ENCODE peak calls at places on chromosome 5, in four cellular contexts. K is K562, Q is H1, X is HepG2. F is an unnamed sample.

GRCh38 chr5:142857405-142857804 is 87.2 kb downstream of the ARHGAP26 start:
- DNase-seq in K (no peak), Q (no peak), X (no peak), F (peak; percentile 52)

GRCh38 chr5:13591621-13592020 is 352.9 kb downstream of the DNAH5 start:
- DNase-seq in K (no peak), Q (no peak), X (no peak), F (peak; percentile 6)

GRCh38 chr5:94830520-94830919 is 212.1 kb downstream of the SLF1 start:
- DNase-seq in K (peak; percentile 10), Q (no peak), X (no peak), F (no peak)

GRCh38 chr5:5416733-5417132 is 5.7 kb upstream of the ICE1 start:
- DNase-seq in K (no peak), Q (no peak), X (no peak), F (no peak)

GRCh38 chr5:147509710-147510651 is at the start of gene DPYSL3:
- DNase-seq in K (no peak), Q (peak; percentile 84), X (no peak), F (peak; percentile 73)

GRCh38 chr5:54874337-54875021 is 110.9 kb downstream of the ESM1 start:
- DNase-seq in K (no peak), Q (no peak), X (no peak), F (no peak)

GRCh38 chr5:34923694-34924461 is 5.5 kb upstream of the DNAJC21 start:
- DNase-seq in K (peak; percentile 54), Q (no peak), X (no peak), F (peak; percentile 62)

GRCh38 chr5:10123254-10123989 is 126.3 kb downstream of the ATPSCKMT start:
- DNase-seq in K (no peak), Q (peak; percentile 22), X (no peak), F (no peak)

GRCh38 chr5:3230941-3231340 is 364.7 kb upstream of the IRX1 start:
- DNase-seq in K (no peak), Q (peak; percentile 30), X (no peak), F (no peak)

GRCh38 chr5:177189416-177189815 is 55.8 kb downstream of the NSD1 start:
- DNase-seq in K (no peak), Q (no peak), X (no peak), F (no peak)

GRCh38 chr5:36607838-36608783 is 1.7 kb downstream of the SLC1A3 start:
- DNase-seq in K (no peak), Q (no peak), X (no peak), F (no peak)

GRCh38 chr5:177431317-177432142 is 5.1 kb downstream of the GRK6 start:
- DNase-seq in K (no peak), Q (no peak), X (no peak), F (no peak)

GRCh38 chr5:129003232-129003631 is 37.9 kb downstream of the SLC27A6 start:
- DNase-seq in K (no peak), Q (no peak), X (no peak), F (no peak)

GRCh38 chr5:66987126-66987525 is 209.5 kb downstream of the CD180 start:
- DNase-seq in K (no peak), Q (no peak), X (no peak), F (no peak)

GRCh38 chr5:40984884-40985283 is 75.6 kb downstream of the C7 start:
- DNase-seq in K (no peak), Q (no peak), X (no peak), F (no peak)

GRCh38 chr5:180128671-180129261 is 57.2 kb upstream of the RNF130 start:
- DNase-seq in K (no peak), Q (no peak), X (no peak), F (no peak)

GRCh38 chr5:142955628-142956027 is 185.5 kb downstream of the ARHGAP26 start:
- DNase-seq in K (no peak), Q (no peak), X (no peak), F (no peak)

GRCh38 chr5:73093943-73094342 is 26.4 kb upstream of the TMEM171 start:
- DNase-seq in K (no peak), Q (no peak), X (no peak), F (peak; percentile 49)

GRCh38 chr5:136132087-136132486 is 558 bp upstream of the SMAD5 start:
- DNase-seq in K (peak; percentile 33), Q (no peak), X (peak; percentile 6), F (peak; percentile 25)

GRCh38 chr5:33231214-33231710 is 209.5 kb upstream of the TARS1 start:
- DNase-seq in K (no peak), Q (no peak), X (no peak), F (no peak)

GRCh38 chr5:43631182-43631910 is 28.4 kb downstream of the NNT start:
- DNase-seq in K (peak; percentile 75), Q (peak; percentile 54), X (peak; percentile 71), F (peak; percentile 47)

GRCh38 chr5:29587806-29588205 is 1605.7 kb upstream of the CDH6 start:
- DNase-seq in K (no peak), Q (no peak), X (no peak), F (no peak)

GRCh38 chr5:51652980-51653379 is 269.7 kb downstream of the ISL1 start:
- DNase-seq in K (no peak), Q (no peak), X (no peak), F (no peak)

GRCh38 chr5:859798-860296 is 9.1 kb upstream of the ZDHHC11 start:
- DNase-seq in K (no peak), Q (no peak), X (no peak), F (no peak)

GRCh38 chr5:74140409-74140808 is 500.1 kb downstream of the ENC1 start:
- DNase-seq in K (no peak), Q (no peak), X (no peak), F (no peak)

GRCh38 chr5:152907488-152908245 is 502.6 kb upstream of the NMUR2 start:
- DNase-seq in K (no peak), Q (no peak), X (no peak), F (no peak)

GRCh38 chr5:104241051-104241450 is 678.5 kb upstream of the NUDT12 start:
- DNase-seq in K (no peak), Q (no peak), X (no peak), F (no peak)

GRCh38 chr5:90983148-90983547 is 400.0 kb downstream of the ARRDC3 start:
- DNase-seq in K (peak; percentile 57), Q (no peak), X (peak; percentile 66), F (peak; percentile 95)

GRCh38 chr5:138035605-138036537 is 3.0 kb upstream of the FAM13B start:
- DNase-seq in K (peak; percentile 71), Q (peak; percentile 57), X (peak; percentile 91), F (peak; percentile 93)

GRCh38 chr5:170603101-170603500 is 99.3 kb downstream of the KCNIP1 start:
- DNase-seq in K (no peak), Q (no peak), X (no peak), F (no peak)

DNA sequence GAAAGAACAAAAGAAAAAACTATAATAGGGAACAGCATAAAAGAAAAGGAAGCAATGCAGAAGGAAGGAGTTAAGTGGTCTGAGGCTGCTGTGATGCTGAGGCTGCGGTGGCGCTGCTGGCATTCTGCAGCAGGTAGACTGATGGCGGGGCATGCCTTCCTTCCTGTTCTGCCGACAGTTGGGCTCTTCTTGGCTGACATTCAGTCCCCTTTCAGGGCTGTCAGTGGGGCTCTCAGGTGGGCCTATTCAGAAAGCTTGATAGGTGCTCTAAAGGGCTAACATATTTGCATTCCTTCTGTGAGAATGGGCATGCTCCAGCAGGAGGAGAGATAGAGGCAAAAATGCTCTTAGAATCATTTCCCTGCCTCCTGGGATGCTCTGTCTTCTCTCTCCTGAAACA is 5.1 kb upstream of the CLINT1 start:
- DNase-seq in K (no peak), Q (no peak), X (no peak), F (no peak)
- TF ChIP-seq PHF8 in K (no peak), Q (no peak), X (no peak), F (no peak)

DNA sequence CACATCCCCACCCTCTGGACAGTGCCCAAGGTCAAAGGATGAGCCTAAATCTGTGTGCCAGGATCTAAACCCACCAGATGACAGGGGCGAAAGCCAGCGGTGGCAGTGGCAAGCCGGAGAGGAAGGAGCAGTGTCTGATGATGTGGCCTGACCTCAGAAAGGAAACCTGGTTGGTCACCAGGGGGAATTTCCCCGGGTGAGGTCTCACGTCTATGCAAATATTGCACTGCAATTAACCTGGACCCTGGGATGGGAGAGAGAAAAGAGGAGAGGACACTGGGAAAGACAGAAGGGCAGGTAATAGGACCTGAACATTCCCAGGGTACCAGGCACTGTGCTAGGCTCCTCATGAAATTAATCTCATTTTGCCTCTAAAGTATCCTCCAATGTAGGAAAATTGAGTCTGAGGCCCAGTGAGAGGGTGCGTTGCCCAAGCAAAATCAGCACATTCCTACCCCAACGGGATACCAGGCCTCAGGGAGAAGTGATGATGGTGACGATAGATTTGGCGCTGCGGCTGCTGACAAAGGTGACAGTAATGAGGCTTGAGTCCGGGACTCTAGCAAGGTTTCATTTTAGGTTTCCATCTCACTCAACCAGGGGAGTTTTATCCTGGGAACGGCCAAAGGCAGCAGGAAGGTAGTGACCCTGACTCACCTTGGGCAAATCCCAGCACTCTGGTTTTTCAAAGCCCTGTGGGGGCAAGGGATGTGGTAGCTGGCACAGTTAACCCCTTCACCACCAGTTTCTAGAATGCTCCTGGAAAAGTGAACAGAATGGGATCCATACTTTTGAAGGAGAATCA is 13.4 kb upstream of the TNIP1 start:
- DNase-seq in K (no peak), Q (no peak), X (no peak), F (peak; percentile 43)
- TF ChIP-seq PHF8 in K (no peak), Q (no peak), X (no peak), F (no peak)

GRCh38 chr5:53568868-53569267 is 8.4 kb downstream of the NDUFS4 start:
- DNase-seq in K (no peak), Q (no peak), X (no peak), F (no peak)
- TF ChIP-seq PHF8 in K (no peak), Q (no peak), X (no peak), F (no peak)

GRCh38 chr5:159873680-159874079 is 42.6 kb upstream of the ADRA1B start:
- DNase-seq in K (no peak), Q (no peak), X (no peak), F (peak; percentile 35)

GRCh38 chr5:159877087-159877486 is 39.2 kb upstream of the ADRA1B start:
- DNase-seq in K (no peak), Q (no peak), X (no peak), F (no peak)

GRCh38 chr5:159877894-159878448 is 38.3 kb upstream of the ADRA1B start:
- DNase-seq in K (no peak), Q (no peak), X (no peak), F (no peak)

GRCh38 chr5:159878988-159879471 is 37.3 kb upstream of the ADRA1B start:
- DNase-seq in K (peak; percentile 20), Q (peak; percentile 61), X (peak; percentile 27), F (peak; percentile 71)

GRCh38 chr5:159874308-159874707 is 42.0 kb upstream of the ADRA1B start:
- DNase-seq in K (no peak), Q (no peak), X (no peak), F (peak; percentile 9)
- TF ChIP-seq PHF8 in K (no peak), Q (no peak), X (no peak), F (no peak)